ENCODE peak calls at places on chromosomes 6 and 20, in four cellular contexts. One of them, this sample, is unnamed.

GRCh38 chr6:134097114-134097707 is 44.8 kb upstream of the SLC2A12 start:
- DNase-seq in brain microvascular endothelial cell: peak; percentile 56
- DNase-seq in Calu3: peak; percentile 74
- DNase-seq in A549: peak; percentile 58
- DNase-seq in this sample: no peak

GRCh38 chr6:143962644-143962929 is 45.5 kb downstream of the PLAGL1 start:
- DNase-seq in brain microvascular endothelial cell: peak; percentile 11
- DNase-seq in Calu3: no peak
- DNase-seq in A549: no peak
- DNase-seq in this sample: no peak

GRCh38 chr6:135181333-135182119 is 418 bp downstream of the MYB start:
- DNase-seq in brain microvascular endothelial cell: no peak
- DNase-seq in Calu3: no peak
- DNase-seq in A549: no peak
- DNase-seq in this sample: no peak

GRCh38 chr6:122432816-122433215 is 33.4 kb downstream of the HSF2 start:
- DNase-seq in brain microvascular endothelial cell: no peak
- DNase-seq in Calu3: no peak
- DNase-seq in A549: no peak
- DNase-seq in this sample: no peak

GRCh38 chr20:10761786-10762185 is 88.0 kb upstream of the JAG1 start:
- DNase-seq in brain microvascular endothelial cell: peak; percentile 98
- DNase-seq in Calu3: peak; percentile 28
- DNase-seq in A549: no peak
- DNase-seq in this sample: no peak

GRCh38 chr20:25750765-25751696 is 54.4 kb upstream of the ZNF337 start:
- DNase-seq in brain microvascular endothelial cell: peak; percentile 7
- DNase-seq in Calu3: peak; percentile 23
- DNase-seq in A549: peak; percentile 74
- DNase-seq in this sample: no peak

GRCh38 chr6:100237881-100238280 is 226.8 kb downstream of the SIM1 start:
- DNase-seq in brain microvascular endothelial cell: no peak
- DNase-seq in Calu3: no peak
- DNase-seq in A549: no peak
- DNase-seq in this sample: no peak

GRCh38 chr6:134689676-134690447 is 260.0 kb downstream of the ALDH8A1 start:
- DNase-seq in brain microvascular endothelial cell: no peak
- DNase-seq in Calu3: no peak
- DNase-seq in A549: no peak
- DNase-seq in this sample: no peak

GRCh38 chr6:168110437-168110836 is 31.4 kb upstream of the FRMD1 start:
- DNase-seq in brain microvascular endothelial cell: no peak
- DNase-seq in Calu3: no peak
- DNase-seq in A549: no peak
- DNase-seq in this sample: no peak

GRCh38 chr20:17613328-17614175 is 43.7 kb downstream of the DSTN start:
- DNase-seq in brain microvascular endothelial cell: no peak
- DNase-seq in Calu3: no peak
- DNase-seq in A549: no peak
- DNase-seq in this sample: peak; percentile 90

GRCh38 chr6:159961523-159961922 is 7.4 kb upstream of the IGF2R start:
- DNase-seq in brain microvascular endothelial cell: no peak
- DNase-seq in Calu3: no peak
- DNase-seq in A549: no peak
- DNase-seq in this sample: no peak

GRCh38 chr6:17315262-17315661 is 34.1 kb downstream of the RBM24 start:
- DNase-seq in brain microvascular endothelial cell: no peak
- DNase-seq in Calu3: no peak
- DNase-seq in A549: no peak
- DNase-seq in this sample: no peak

GRCh38 chr6:157143171-157143884 is 180.0 kb downstream of the TMEM242 start:
- DNase-seq in brain microvascular endothelial cell: peak; percentile 96
- DNase-seq in Calu3: no peak
- DNase-seq in A549: no peak
- DNase-seq in this sample: no peak

GRCh38 chr6:33008944-33009861 is at the start of gene HLA-DOA:
- DNase-seq in brain microvascular endothelial cell: peak; percentile 24
- DNase-seq in Calu3: peak; percentile 60
- DNase-seq in A549: no peak
- DNase-seq in this sample: no peak

GRCh38 chr6:37972994-37973757 is 153.6 kb downstream of the ZFAND3 start:
- DNase-seq in brain microvascular endothelial cell: no peak
- DNase-seq in Calu3: no peak
- DNase-seq in A549: no peak
- DNase-seq in this sample: no peak

DNA sequence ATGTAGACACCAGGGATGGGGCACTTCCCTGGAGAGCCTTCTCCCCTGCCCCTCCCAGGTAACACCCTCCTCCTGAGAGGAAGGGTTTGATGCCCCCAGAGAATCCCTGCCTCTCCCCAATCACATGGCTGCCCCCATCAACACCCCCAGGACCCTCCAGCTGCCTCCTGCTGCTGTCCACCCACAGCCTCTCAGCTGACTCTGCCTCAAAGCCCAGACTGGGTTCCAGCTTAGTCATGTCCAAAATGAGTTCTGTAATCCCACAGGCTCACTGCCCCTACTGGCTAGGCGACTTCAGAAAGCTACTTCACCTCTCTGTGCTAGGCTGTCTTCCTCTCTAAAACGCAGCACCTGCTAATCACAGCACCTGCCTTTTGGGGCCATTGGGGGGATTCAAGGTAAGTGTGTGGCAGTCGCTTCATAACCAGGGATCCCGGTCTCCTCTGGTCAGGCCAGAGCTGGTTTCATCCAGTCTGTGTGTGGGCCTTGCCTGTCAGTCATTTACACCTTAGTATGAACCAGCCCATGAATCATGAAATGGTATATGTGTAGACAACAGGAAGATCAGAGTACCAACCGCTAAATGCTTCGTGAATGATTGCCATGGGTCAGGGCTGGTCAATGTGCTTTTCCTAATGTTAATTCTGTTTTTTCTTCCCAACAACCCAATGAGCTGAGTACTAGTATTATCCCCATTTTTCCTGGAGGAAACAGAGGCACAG is 40.4 kb downstream of the TFEB start:
- DNase-seq in brain microvascular endothelial cell: peak; percentile 45
- DNase-seq in Calu3: no peak
- DNase-seq in A549: no peak
- DNase-seq in this sample: no peak
- TF ChIP-seq CTCF in brain microvascular endothelial cell: peak; percentile 44
- TF ChIP-seq CTCF in Calu3: no peak
- TF ChIP-seq CTCF in A549: no peak
- TF ChIP-seq CTCF in this sample: no peak

GRCh38 chr20:62449951-62450815 is 22.8 kb upstream of the RBBP8NL start:
- DNase-seq in brain microvascular endothelial cell: no peak
- DNase-seq in Calu3: peak; percentile 67
- DNase-seq in A549: peak; percentile 56
- DNase-seq in this sample: no peak
- TF ChIP-seq CTCF in brain microvascular endothelial cell: peak; percentile 25
- TF ChIP-seq CTCF in Calu3: peak; percentile 71
- TF ChIP-seq CTCF in A549: peak; percentile 16
- TF ChIP-seq CTCF in this sample: peak; percentile 35

GRCh38 chr6:140494321-140495085 is 1120.1 kb upstream of the CITED2 start:
- DNase-seq in brain microvascular endothelial cell: no peak
- DNase-seq in Calu3: no peak
- DNase-seq in A549: no peak
- DNase-seq in this sample: no peak
- TF ChIP-seq CTCF in brain microvascular endothelial cell: no peak
- TF ChIP-seq CTCF in Calu3: no peak
- TF ChIP-seq CTCF in A549: no peak
- TF ChIP-seq CTCF in this sample: no peak

DNA sequence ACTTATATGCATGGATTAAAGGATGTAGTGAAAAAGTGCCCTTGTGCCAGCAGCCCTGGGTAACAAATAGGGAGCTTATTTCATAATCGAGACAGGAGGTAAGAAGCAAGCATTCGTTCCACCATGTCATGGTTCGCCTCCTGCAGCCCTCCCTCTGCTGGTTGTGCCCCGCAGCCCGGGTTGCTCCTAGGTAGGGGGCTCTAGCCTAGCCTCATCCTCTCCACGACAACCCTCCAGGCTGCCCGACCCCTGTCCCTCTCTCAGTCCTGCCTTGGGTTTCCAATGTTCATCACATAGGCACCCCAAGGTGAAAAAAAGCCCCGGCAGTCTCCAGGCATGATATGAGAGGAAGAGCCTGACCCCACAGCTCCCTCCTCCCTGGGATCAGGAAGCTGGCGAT is 75.5 kb upstream of the SYNDIG1 start:
- DNase-seq in brain microvascular endothelial cell: no peak
- DNase-seq in Calu3: no peak
- DNase-seq in A549: no peak
- DNase-seq in this sample: no peak
- TF ChIP-seq CTCF in brain microvascular endothelial cell: no peak
- TF ChIP-seq CTCF in Calu3: no peak
- TF ChIP-seq CTCF in A549: no peak
- TF ChIP-seq CTCF in this sample: no peak

GRCh38 chr6:138372711-138373463 is 4.8 kb upstream of the SMIM28 start:
- DNase-seq in brain microvascular endothelial cell: peak; percentile 34
- DNase-seq in Calu3: no peak
- DNase-seq in A549: peak; percentile 10
- DNase-seq in this sample: no peak
- TF ChIP-seq CTCF in brain microvascular endothelial cell: peak; percentile 5
- TF ChIP-seq CTCF in Calu3: no peak
- TF ChIP-seq CTCF in A549: no peak
- TF ChIP-seq CTCF in this sample: peak; percentile 28

GRCh38 chr20:38729767-38730166 is 5.5 kb downstream of the SLC32A1 start:
- DNase-seq in brain microvascular endothelial cell: no peak
- DNase-seq in Calu3: no peak
- DNase-seq in A549: no peak
- DNase-seq in this sample: no peak

GRCh38 chr20:38732981-38733380 is 8.7 kb downstream of the SLC32A1 start:
- DNase-seq in brain microvascular endothelial cell: no peak
- DNase-seq in Calu3: no peak
- DNase-seq in A549: no peak
- DNase-seq in this sample: no peak

GRCh38 chr20:38730167-38730988 is 6.1 kb downstream of the SLC32A1 start:
- DNase-seq in brain microvascular endothelial cell: no peak
- DNase-seq in Calu3: peak; percentile 44
- DNase-seq in A549: no peak
- DNase-seq in this sample: no peak

GRCh38 chr20:38730989-38731737 is 6.9 kb downstream of the SLC32A1 start:
- DNase-seq in brain microvascular endothelial cell: peak; percentile 22
- DNase-seq in Calu3: peak; percentile 92
- DNase-seq in A549: peak; percentile 93
- DNase-seq in this sample: no peak

GRCh38 chr20:38731738-38732113 is 7.4 kb downstream of the SLC32A1 start:
- DNase-seq in brain microvascular endothelial cell: no peak
- DNase-seq in Calu3: no peak
- DNase-seq in A549: no peak
- DNase-seq in this sample: no peak
- TF ChIP-seq CTCF in brain microvascular endothelial cell: no peak
- TF ChIP-seq CTCF in Calu3: no peak
- TF ChIP-seq CTCF in A549: peak; percentile 16
- TF ChIP-seq CTCF in this sample: peak; percentile 70

GRCh38 chr20:46771195-46771588 is 61.7 kb downstream of the SLC2A10 start:
- DNase-seq in brain microvascular endothelial cell: no peak
- DNase-seq in Calu3: no peak
- DNase-seq in A549: no peak
- DNase-seq in this sample: no peak

GRCh38 chr20:46774943-46775560 is 65.6 kb downstream of the SLC2A10 start:
- DNase-seq in brain microvascular endothelial cell: no peak
- DNase-seq in Calu3: no peak
- DNase-seq in A549: no peak
- DNase-seq in this sample: peak; percentile 21

GRCh38 chr20:46770330-46771194 is 61.1 kb downstream of the SLC2A10 start:
- DNase-seq in brain microvascular endothelial cell: no peak
- DNase-seq in Calu3: no peak
- DNase-seq in A549: no peak
- DNase-seq in this sample: no peak

GRCh38 chr20:46773680-46774079 is 64.2 kb downstream of the SLC2A10 start:
- DNase-seq in brain microvascular endothelial cell: no peak
- DNase-seq in Calu3: no peak
- DNase-seq in A549: no peak
- DNase-seq in this sample: no peak

DNA sequence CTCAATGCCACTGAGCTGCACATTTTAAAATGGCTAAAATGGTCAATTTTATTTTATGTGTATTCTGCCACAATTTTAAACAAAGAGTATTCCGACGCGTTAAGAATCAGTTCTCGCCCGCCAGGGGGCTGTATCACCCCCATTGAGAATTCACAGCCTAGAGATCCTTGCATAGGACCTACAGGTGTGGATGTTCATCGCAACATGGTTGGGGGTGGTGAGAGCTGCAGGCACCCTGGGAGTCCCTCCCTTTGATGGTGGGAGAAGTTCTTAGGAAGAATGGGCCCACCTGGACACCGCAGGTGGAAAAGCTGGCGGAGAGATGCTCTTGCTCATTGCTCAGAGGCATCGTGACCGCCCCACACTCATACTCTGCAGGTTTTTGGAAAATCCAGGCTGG is 63.5 kb downstream of the SLC2A10 start:
- DNase-seq in brain microvascular endothelial cell: no peak
- DNase-seq in Calu3: no peak
- DNase-seq in A549: no peak
- DNase-seq in this sample: no peak
- TF ChIP-seq CTCF in brain microvascular endothelial cell: peak; percentile 33
- TF ChIP-seq CTCF in Calu3: no peak
- TF ChIP-seq CTCF in A549: peak; percentile 36
- TF ChIP-seq CTCF in this sample: peak; percentile 68

DNA sequence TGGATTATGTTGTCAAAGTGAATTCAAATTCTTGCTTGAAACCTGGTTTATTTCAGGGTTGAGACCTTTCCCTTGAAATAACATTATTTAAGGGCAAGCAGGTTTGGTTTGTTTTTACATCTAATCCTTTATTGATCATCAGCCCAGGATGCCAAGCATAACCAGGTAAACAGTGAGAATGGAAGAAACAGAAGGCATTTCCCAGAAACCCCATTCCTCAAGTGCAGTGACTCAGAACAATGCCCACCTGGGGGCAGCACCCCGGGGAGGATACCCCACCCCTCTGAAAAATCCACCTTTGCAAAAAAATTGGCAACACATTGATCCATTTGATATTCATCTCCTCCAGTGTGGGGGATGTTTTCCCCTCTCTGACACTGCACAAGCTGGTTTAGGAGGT is 32.5 kb downstream of the POFUT1 start:
- DNase-seq in brain microvascular endothelial cell: no peak
- DNase-seq in Calu3: peak; percentile 44
- DNase-seq in A549: no peak
- DNase-seq in this sample: peak; percentile 14
- TF ChIP-seq CTCF in brain microvascular endothelial cell: peak; percentile 17
- TF ChIP-seq CTCF in Calu3: no peak
- TF ChIP-seq CTCF in A549: no peak
- TF ChIP-seq CTCF in this sample: peak; percentile 45

DNA sequence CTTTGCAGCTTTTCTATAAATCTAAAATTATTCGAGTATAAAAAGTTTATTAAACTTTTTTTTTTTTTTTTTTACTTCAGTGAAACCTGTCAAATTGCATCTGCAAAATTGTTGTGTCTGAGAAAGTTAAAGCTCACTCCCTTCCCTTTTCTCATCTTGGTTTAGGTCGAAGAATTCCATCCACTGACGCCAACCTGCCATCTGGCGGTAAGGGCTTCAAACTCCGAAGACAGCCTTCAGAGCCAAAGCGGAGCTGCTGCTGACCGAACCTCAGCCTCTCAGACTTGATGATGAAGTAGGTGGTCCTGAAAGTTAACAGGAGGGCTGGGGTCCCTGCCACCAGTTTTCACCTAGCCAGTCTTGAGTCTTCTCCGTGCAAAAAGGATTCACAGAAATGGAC is 29.6 kb upstream of the VAPB start:
- DNase-seq in brain microvascular endothelial cell: no peak
- DNase-seq in Calu3: no peak
- DNase-seq in A549: no peak
- DNase-seq in this sample: no peak
- TF ChIP-seq CTCF in brain microvascular endothelial cell: peak; percentile 36
- TF ChIP-seq CTCF in Calu3: no peak
- TF ChIP-seq CTCF in A549: no peak
- TF ChIP-seq CTCF in this sample: no peak